ENCODE peak calls at places on chromosome 3, in four cellular contexts. F, M, J and Q are unnamed samples.

GRCh38 chr3:193701896-193702644 is 109.1 kb downstream of the OPA1 start:
- DNase-seq in F (no peak), J (peak), M (no peak), Q (no peak)

GRCh38 chr3:37779289-37780152 is 82.2 kb upstream of the CTDSPL start:
- DNase-seq in F (no peak), M (peak), J (no peak), Q (peak)

GRCh38 chr3:43169987-43170386 is 64.1 kb upstream of the POMGNT2 start:
- DNase-seq in J (no peak), M (no peak), F (no peak), Q (no peak)

GRCh38 chr3:83453010-83453409 is 1505.8 kb upstream of the CADM2 start:
- DNase-seq in J (no peak), F (no peak), M (no peak), Q (no peak)

GRCh38 chr3:193572426-193572908 is 17.8 kb upstream of the ATP13A4 start:
- DNase-seq in M (peak), F (peak), J (no peak), Q (peak)

GRCh38 chr3:57518276-57518914 is 25.7 kb downstream of the DNAH12 start:
- DNase-seq in J (no peak), M (no peak), F (no peak), Q (no peak)

GRCh38 chr3:18423401-18424212 is 1.5 kb downstream of the SATB1 start:
- DNase-seq in J (peak), M (no peak), F (peak), Q (no peak)

GRCh38 chr3:58045084-58045483 is 36.9 kb downstream of the FLNB start:
- DNase-seq in M (no peak), F (no peak), J (no peak), Q (no peak)

GRCh38 chr3:127970966-127971592 is 56.0 kb downstream of the KBTBD12 start:
- DNase-seq in M (peak), F (no peak), J (peak), Q (peak)

GRCh38 chr3:27542469-27542868 is 58.3 kb upstream of the SLC4A7 start:
- DNase-seq in M (no peak), F (no peak), J (no peak), Q (no peak)

GRCh38 chr3:159732172-159733111 is 256.2 kb upstream of the IL12A start:
- DNase-seq in M (no peak), F (peak), J (no peak), Q (no peak)

GRCh38 chr3:134693226-134693625 is 42.4 kb upstream of the KY start:
- DNase-seq in F (no peak), M (no peak), J (no peak), Q (no peak)

GRCh38 chr3:120352017-120352416 is 2.9 kb upstream of the LRRC58 start:
- DNase-seq in M (no peak), J (no peak), F (no peak), Q (no peak)

GRCh38 chr3:73813978-73814292 is 189.2 kb upstream of the PDZRN3 start:
- DNase-seq in F (no peak), J (no peak), M (no peak), Q (no peak)

GRCh38 chr3:83946554-83946953 is 1012.2 kb upstream of the CADM2 start:
- DNase-seq in F (no peak), J (no peak), M (no peak), Q (no peak)

GRCh38 chr3:148866261-148866660 is 1.2 kb downstream of the CPA3 start:
- DNase-seq in F (no peak), J (no peak), M (no peak), Q (peak)

GRCh38 chr3:101994386-101994785 is 145.1 kb downstream of the NFKBIZ start:
- DNase-seq in F (no peak), M (no peak), J (no peak), Q (no peak)

GRCh38 chr3:153315781-153316180 is 153.8 kb downstream of the RAP2B start:
- DNase-seq in F (no peak), M (no peak), J (no peak), Q (no peak)

GRCh38 chr3:79367066-79367465 is 400.7 kb downstream of the ROBO1 start:
- DNase-seq in F (no peak), J (no peak), M (no peak), Q (no peak)

GRCh38 chr3:172221550-172221949 is 182.2 kb downstream of the FNDC3B start:
- DNase-seq in J (no peak), F (no peak), M (no peak), Q (no peak)

GRCh38 chr3:134295930-134296329 is 45.3 kb upstream of the RYK start:
- DNase-seq in F (no peak), M (no peak), J (no peak), Q (no peak)

GRCh38 chr3:138921316-138922292 is 25.3 kb downstream of the FOXL2 start:
- DNase-seq in J (no peak), F (no peak), M (peak), Q (no peak)

GRCh38 chr3:169286992-169287391 is 376.5 kb downstream of the MECOM start:
- DNase-seq in M (no peak), F (no peak), J (no peak), Q (no peak)

GRCh38 chr3:25789596-25790556 is at the start of gene OXSM:
- DNase-seq in F (peak), J (peak), M (peak), Q (no peak)

GRCh38 chr3:37183375-37183831 is 9.0 kb upstream of the LRRFIP2 start:
- DNase-seq in J (no peak), M (no peak), F (peak), Q (no peak)

GRCh38 chr3:195131149-195131548 is 139.8 kb downstream of the XXYLT1 start:
- DNase-seq in J (no peak), M (no peak), F (no peak), Q (no peak)

GRCh38 chr3:16663852-16664712 is 58.9 kb upstream of the DAZL start:
- DNase-seq in M (no peak), F (no peak), J (no peak), Q (no peak)

GRCh38 chr3:42804831-42805821 is 836 bp upstream of the HIGD1A start:
- DNase-seq in J (no peak), M (peak), F (peak), Q (no peak)

GRCh38 chr3:72536206-72536887 is 311.9 kb downstream of the SHQ1 start:
- DNase-seq in M (no peak), J (no peak), F (no peak), Q (peak)

GRCh38 chr3:55252921-55253320 is 234.2 kb downstream of the WNT5A start:
- DNase-seq in M (no peak), F (no peak), J (no peak), Q (no peak)

GRCh38 chr3:172868565-172869172 is 118.1 kb downstream of the ECT2 start:
- DNase-seq in F (no peak), J (no peak), M (no peak), Q (no peak)

GRCh38 chr3:10260211-10260701 is 12.0 kb downstream of the TATDN2 start:
- DNase-seq in J (no peak), F (no peak), M (no peak), Q (no peak)

GRCh38 chr3:57062119-57062631 is 1.7 kb downstream of the SPATA12 start:
- DNase-seq in J (no peak), F (peak), M (no peak), Q (no peak)

GRCh38 chr3:71310595-71311319 is 272.8 kb downstream of the FOXP1 start:
- DNase-seq in J (no peak), M (peak), F (no peak), Q (no peak)

GRCh38 chr3:30544811-30545210 is 61.6 kb upstream of the TGFBR2 start:
- DNase-seq in F (no peak), J (no peak), M (no peak), Q (no peak)
- TF ChIP-seq SUZ12 in F (no peak), J (no peak), M (no peak), Q (no peak)

GRCh38 chr3:46163551-46163981 is 44.5 kb downstream of the CCR1 start:
- DNase-seq in J (no peak), M (no peak), F (no peak), Q (peak)
- H3K4me3 ChIP-seq in J (no peak), M (no peak), F (no peak), Q (no peak)

DNA sequence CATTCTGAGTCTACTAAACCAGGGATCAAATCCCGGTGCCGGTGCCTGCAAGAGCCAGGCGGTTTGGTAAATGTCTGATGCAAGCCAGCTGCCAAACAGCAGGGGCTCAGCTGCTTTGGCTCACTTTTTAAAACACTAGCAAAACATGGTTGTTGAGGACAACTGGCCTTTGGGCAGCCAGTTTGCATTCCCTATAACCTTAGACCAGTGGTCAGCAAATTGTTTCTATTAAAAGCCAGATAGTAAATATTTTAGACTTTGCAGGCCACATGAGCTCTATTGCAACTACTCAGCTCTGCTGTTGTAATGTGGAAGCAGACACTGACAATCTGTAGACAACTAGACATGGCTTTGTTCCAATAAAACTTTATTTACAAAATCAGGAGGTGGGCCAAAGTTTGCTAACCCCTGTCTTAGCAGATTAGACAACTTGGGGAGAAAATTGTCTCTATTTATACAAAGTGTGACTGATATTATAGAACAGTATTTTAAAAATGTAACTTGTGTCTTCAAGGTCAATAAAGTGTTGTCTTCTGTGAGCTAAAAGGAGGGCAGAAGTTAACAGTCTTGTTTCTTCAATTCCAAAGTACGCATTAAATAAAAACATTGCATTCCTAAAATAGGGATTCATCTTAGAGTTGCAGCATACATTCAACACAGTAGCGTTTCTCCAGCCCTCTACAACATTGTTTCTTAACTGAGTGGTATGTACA is 67.6 kb downstream of the SSUH2 start:
- DNase-seq in F (no peak), J (no peak), M (no peak), Q (no peak)
- TF ChIP-seq SUZ12 in F (no peak), J (no peak), M (no peak), Q (no peak)

GRCh38 chr3:185558395-185558794 is 6.0 kb upstream of the LIPH start:
- DNase-seq in F (no peak), J (no peak), M (peak), Q (no peak)

GRCh38 chr3:185561374-185561943 is 9.1 kb upstream of the LIPH start:
- DNase-seq in M (no peak), J (no peak), F (no peak), Q (no peak)

GRCh38 chr3:185561958-185562357 is 9.6 kb upstream of the LIPH start:
- DNase-seq in F (peak), M (no peak), J (no peak), Q (no peak)

GRCh38 chr3:185560676-185561075 is 8.3 kb upstream of the LIPH start:
- DNase-seq in J (no peak), F (no peak), M (no peak), Q (no peak)

GRCh38 chr3:185559706-185560090 is 7.3 kb upstream of the LIPH start:
- DNase-seq in F (peak), M (no peak), J (no peak), Q (no peak)
- H3K4me3 ChIP-seq in F (no peak), M (no peak), J (peak), Q (no peak)

DNA sequence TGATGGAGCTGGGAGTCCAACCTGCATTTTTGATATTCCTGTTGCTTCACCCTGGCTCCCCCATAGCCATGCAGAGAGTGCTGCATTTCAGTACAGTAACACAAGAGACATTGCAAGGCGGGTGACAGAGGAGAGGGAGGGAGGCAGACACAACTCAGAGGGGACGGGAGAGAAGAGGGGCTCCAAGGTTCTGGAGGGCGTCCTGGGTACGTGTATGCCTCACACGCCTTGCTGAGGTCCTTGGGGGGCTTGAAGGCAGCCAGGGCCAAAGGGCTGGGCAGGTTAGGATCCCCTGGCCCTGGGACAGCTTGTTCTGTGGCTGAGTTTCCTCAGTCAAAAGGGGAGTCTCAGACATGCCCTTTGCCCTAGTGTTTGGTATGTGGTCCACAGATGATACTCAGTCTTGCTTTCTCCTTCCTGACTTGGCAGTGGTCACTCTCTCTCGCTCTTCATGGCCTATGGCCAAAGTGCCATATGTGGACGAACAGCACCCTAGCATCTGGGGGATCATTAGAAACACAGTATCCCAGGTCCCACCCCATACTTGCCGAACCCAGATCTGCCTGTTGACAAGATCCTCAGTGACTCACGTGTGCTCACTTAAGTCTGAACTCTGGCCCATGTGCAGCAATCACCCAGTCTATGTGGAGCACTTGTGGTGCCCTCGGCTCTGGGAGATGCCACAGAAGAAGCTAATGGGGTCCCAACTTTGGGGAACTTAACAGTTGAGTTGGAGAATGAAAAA is 52.9 kb downstream of the FGD5 start:
- DNase-seq in F (no peak), J (no peak), M (no peak), Q (no peak)
- TF ChIP-seq SUZ12 in F (no peak), J (no peak), M (no peak), Q (no peak)

GRCh38 chr3:39809181-39809994 is at the start of gene MYRIP:
- DNase-seq in F (peak), J (no peak), M (peak), Q (peak)
- H3K4me3 ChIP-seq in F (peak), J (no peak), M (peak), Q (peak)

GRCh38 chr3:110900583-110900982 is 171.0 kb upstream of the NECTIN3 start:
- DNase-seq in J (no peak), M (no peak), F (no peak), Q (no peak)
- TF ChIP-seq SUZ12 in J (no peak), M (no peak), F (no peak), Q (no peak)

GRCh38 chr3:124115279-124115678 is 123.4 kb upstream of the ROPN1 start:
- DNase-seq in J (no peak), M (no peak), F (no peak), Q (no peak)
- H3K4me3 ChIP-seq in J (no peak), M (no peak), F (no peak), Q (no peak)